ENCODE peak calls at places on chromosomes 4 and X, in eight cellular contexts. O, A, U, N, W, H, Y and I are unnamed samples.

GRCh38 chr4:120266602-120267001 is 200.0 kb upstream of the MAD2L1 start:
- DNase-seq in W (no peak), O (no peak), H (no peak), Y (no peak), A (no peak), N (no peak), U (no peak), I (no peak)

GRCh38 chr4:54139332-54139731 is 39.4 kb downstream of the GSX2 start:
- DNase-seq in H (no peak), Y (no peak), A (no peak), N (no peak), O (no peak), U (no peak), W (no peak), I (no peak)

GRCh38 chr4:89558147-89558546 is 250.5 kb upstream of the GPRIN3 start:
- DNase-seq in U (no peak), O (peak), H (no peak), A (no peak), W (no peak), Y (no peak), N (no peak), I (peak)

GRCh38 chr4:78057135-78057599 is at the start of gene FRAS1:
- DNase-seq in N (peak), Y (peak), U (no peak), O (no peak), A (no peak), H (no peak), W (no peak), I (peak)

GRCh38 chr4:14125375-14126129 is 498.0 kb upstream of the BOD1L1 start:
- DNase-seq in A (no peak), N (no peak), O (no peak), H (no peak), W (no peak), U (no peak), Y (no peak), I (no peak)

GRCh38 chrX:66004928-66005831 is 34.7 kb downstream of the VSIG4 start:
- DNase-seq in O (no peak), N (no peak), W (no peak), Y (no peak), A (no peak), U (no peak), H (no peak), I (no peak)

GRCh38 chr4:1171306-1172227 is 816 bp downstream of the SPON2 start:
- DNase-seq in H (no peak), N (no peak), Y (no peak), U (no peak), O (no peak), A (no peak), W (peak), I (peak)

GRCh38 chr4:73252001-73252400 is 6.6 kb downstream of the ANKRD17 start:
- DNase-seq in U (no peak), H (no peak), O (no peak), W (no peak), N (no peak), Y (no peak), A (no peak), I (peak)

GRCh38 chrX:11533211-11533651 is 132.5 kb downstream of the ARHGAP6 start:
- DNase-seq in A (peak), W (no peak), O (peak), N (no peak), Y (peak), U (peak), H (no peak), I (peak)

GRCh38 chrX:15873566-15873965 is 19.0 kb upstream of the AP1S2 start:
- DNase-seq in A (no peak), U (no peak), N (peak), W (no peak), O (no peak), Y (no peak), H (no peak), I (no peak)

GRCh38 chr4:127604949-127605709 is 27.6 kb upstream of the INTU start:
- DNase-seq in Y (peak), A (no peak), O (peak), U (peak), N (no peak), W (no peak), H (no peak), I (peak)

GRCh38 chr4:54227261-54228063 is 1.6 kb upstream of the PDGFRA start:
- DNase-seq in H (no peak), A (no peak), Y (peak), N (no peak), U (no peak), W (no peak), O (no peak), I (peak)

GRCh38 chr4:124135409-124135813 is 577.1 kb downstream of the ANKRD50 start:
- DNase-seq in N (no peak), O (no peak), A (no peak), Y (no peak), U (no peak), H (no peak), W (no peak), I (peak)